ENCODE peak calls at places on chromosomes 4 and X, in ten cellular contexts. One of them, this sample, is unnamed.
A peak's percentile ranks its signal among the peaks of the same experiment; 100 is the strongest.

GRCh38 chrX:15864629-15865028 is 10.0 kb upstream of the AP1S2 start:
- DNase-seq in neural progenitor cell: no peak
- DNase-seq in NCI-H526 treated with DMSO at 0.1 percent for 48 hours: no peak
- DNase-seq in nephron progenitor cell: no peak
- DNase-seq in epithelial cell of esophagus: peak; percentile 89
- DNase-seq in activated naive CD8-positive, alpha-beta T cell treated with anti-CD3 and anti-CD28 coated beads, Interleukin-2, amount 10 ng/mL, durations not matched to agents 7 days and 5 days: no peak
- DNase-seq in NCI-H2081: no peak
- DNase-seq in stimulated activated CD4-positive, alpha-beta T cell treated with anti-CD3 and anti-CD28 coated beads, Interleukin-4, amount 100 ng/mL, for 48 hours: no peak
- DNase-seq in dermis blood vessel endothelial cell: no peak
- DNase-seq in NCI-H1105 treated with DMSO at 0.1 percent for 48 hours: no peak
- DNase-seq in this sample: no peak

GRCh38 chr4:183097251-183098079 is 1.6 kb upstream of the WWC2 start:
- DNase-seq in neural progenitor cell: peak; percentile 72
- DNase-seq in NCI-H526 treated with DMSO at 0.1 percent for 48 hours: no peak
- DNase-seq in nephron progenitor cell: peak; percentile 53
- DNase-seq in epithelial cell of esophagus: no peak
- DNase-seq in activated naive CD8-positive, alpha-beta T cell treated with anti-CD3 and anti-CD28 coated beads, Interleukin-2, amount 10 ng/mL, durations not matched to agents 7 days and 5 days: peak; percentile 35
- DNase-seq in NCI-H2081: no peak
- DNase-seq in stimulated activated CD4-positive, alpha-beta T cell treated with anti-CD3 and anti-CD28 coated beads, Interleukin-4, amount 100 ng/mL, for 48 hours: no peak
- DNase-seq in dermis blood vessel endothelial cell: no peak
- DNase-seq in NCI-H1105 treated with DMSO at 0.1 percent for 48 hours: no peak
- DNase-seq in this sample: no peak

GRCh38 chr4:107689912-107690587 is 30.0 kb downstream of the PAPSS1 start:
- DNase-seq in neural progenitor cell: no peak
- DNase-seq in NCI-H526 treated with DMSO at 0.1 percent for 48 hours: no peak
- DNase-seq in nephron progenitor cell: no peak
- DNase-seq in epithelial cell of esophagus: peak; percentile 95
- DNase-seq in activated naive CD8-positive, alpha-beta T cell treated with anti-CD3 and anti-CD28 coated beads, Interleukin-2, amount 10 ng/mL, durations not matched to agents 7 days and 5 days: no peak
- DNase-seq in NCI-H2081: no peak
- DNase-seq in stimulated activated CD4-positive, alpha-beta T cell treated with anti-CD3 and anti-CD28 coated beads, Interleukin-4, amount 100 ng/mL, for 48 hours: no peak
- DNase-seq in dermis blood vessel endothelial cell: peak; percentile 63
- DNase-seq in NCI-H1105 treated with DMSO at 0.1 percent for 48 hours: no peak
- DNase-seq in this sample: peak; percentile 31

GRCh38 chr4:116599859-116600258 is 485.5 kb downstream of the TRAM1L1 start:
- DNase-seq in neural progenitor cell: peak; percentile 18
- DNase-seq in NCI-H526 treated with DMSO at 0.1 percent for 48 hours: no peak
- DNase-seq in nephron progenitor cell: peak; percentile 13
- DNase-seq in epithelial cell of esophagus: no peak
- DNase-seq in activated naive CD8-positive, alpha-beta T cell treated with anti-CD3 and anti-CD28 coated beads, Interleukin-2, amount 10 ng/mL, durations not matched to agents 7 days and 5 days: no peak
- DNase-seq in NCI-H2081: no peak
- DNase-seq in stimulated activated CD4-positive, alpha-beta T cell treated with anti-CD3 and anti-CD28 coated beads, Interleukin-4, amount 100 ng/mL, for 48 hours: peak; percentile 8
- DNase-seq in dermis blood vessel endothelial cell: no peak
- DNase-seq in NCI-H1105 treated with DMSO at 0.1 percent for 48 hours: no peak
- DNase-seq in this sample: no peak

GRCh38 chr4:76083386-76083785 is 8.9 kb downstream of the ART3 start:
- DNase-seq in neural progenitor cell: no peak
- DNase-seq in NCI-H526 treated with DMSO at 0.1 percent for 48 hours: no peak
- DNase-seq in nephron progenitor cell: no peak
- DNase-seq in epithelial cell of esophagus: peak; percentile 74
- DNase-seq in activated naive CD8-positive, alpha-beta T cell treated with anti-CD3 and anti-CD28 coated beads, Interleukin-2, amount 10 ng/mL, durations not matched to agents 7 days and 5 days: no peak
- DNase-seq in NCI-H2081: no peak
- DNase-seq in stimulated activated CD4-positive, alpha-beta T cell treated with anti-CD3 and anti-CD28 coated beads, Interleukin-4, amount 100 ng/mL, for 48 hours: no peak
- DNase-seq in dermis blood vessel endothelial cell: no peak
- DNase-seq in NCI-H1105 treated with DMSO at 0.1 percent for 48 hours: no peak
- DNase-seq in this sample: no peak

GRCh38 chr4:149223659-149224058 is 592.0 kb downstream of the IQCM start:
- DNase-seq in neural progenitor cell: no peak
- DNase-seq in NCI-H526 treated with DMSO at 0.1 percent for 48 hours: no peak
- DNase-seq in nephron progenitor cell: no peak
- DNase-seq in epithelial cell of esophagus: peak; percentile 44
- DNase-seq in activated naive CD8-positive, alpha-beta T cell treated with anti-CD3 and anti-CD28 coated beads, Interleukin-2, amount 10 ng/mL, durations not matched to agents 7 days and 5 days: no peak
- DNase-seq in NCI-H2081: no peak
- DNase-seq in stimulated activated CD4-positive, alpha-beta T cell treated with anti-CD3 and anti-CD28 coated beads, Interleukin-4, amount 100 ng/mL, for 48 hours: no peak
- DNase-seq in dermis blood vessel endothelial cell: no peak
- DNase-seq in NCI-H1105 treated with DMSO at 0.1 percent for 48 hours: no peak
- DNase-seq in this sample: peak; percentile 45

GRCh38 chr4:153333874-153334273 is 10.6 kb upstream of the MND1 start:
- DNase-seq in neural progenitor cell: no peak
- DNase-seq in NCI-H526 treated with DMSO at 0.1 percent for 48 hours: no peak
- DNase-seq in nephron progenitor cell: no peak
- DNase-seq in epithelial cell of esophagus: no peak
- DNase-seq in activated naive CD8-positive, alpha-beta T cell treated with anti-CD3 and anti-CD28 coated beads, Interleukin-2, amount 10 ng/mL, durations not matched to agents 7 days and 5 days: no peak
- DNase-seq in NCI-H2081: no peak
- DNase-seq in stimulated activated CD4-positive, alpha-beta T cell treated with anti-CD3 and anti-CD28 coated beads, Interleukin-4, amount 100 ng/mL, for 48 hours: no peak
- DNase-seq in dermis blood vessel endothelial cell: no peak
- DNase-seq in NCI-H1105 treated with DMSO at 0.1 percent for 48 hours: no peak
- DNase-seq in this sample: no peak

GRCh38 chrX:154017766-154018517 is 1.8 kb downstream of the IRAK1 start:
- DNase-seq in neural progenitor cell: no peak
- DNase-seq in NCI-H526 treated with DMSO at 0.1 percent for 48 hours: no peak
- DNase-seq in nephron progenitor cell: no peak
- DNase-seq in epithelial cell of esophagus: no peak
- DNase-seq in activated naive CD8-positive, alpha-beta T cell treated with anti-CD3 and anti-CD28 coated beads, Interleukin-2, amount 10 ng/mL, durations not matched to agents 7 days and 5 days: no peak
- DNase-seq in NCI-H2081: no peak
- DNase-seq in stimulated activated CD4-positive, alpha-beta T cell treated with anti-CD3 and anti-CD28 coated beads, Interleukin-4, amount 100 ng/mL, for 48 hours: no peak
- DNase-seq in dermis blood vessel endothelial cell: no peak
- DNase-seq in NCI-H1105 treated with DMSO at 0.1 percent for 48 hours: no peak
- DNase-seq in this sample: no peak

GRCh38 chr4:141124224-141124623 is 9.0 kb downstream of the RNF150 start:
- DNase-seq in neural progenitor cell: no peak
- DNase-seq in NCI-H526 treated with DMSO at 0.1 percent for 48 hours: no peak
- DNase-seq in nephron progenitor cell: no peak
- DNase-seq in epithelial cell of esophagus: no peak
- DNase-seq in activated naive CD8-positive, alpha-beta T cell treated with anti-CD3 and anti-CD28 coated beads, Interleukin-2, amount 10 ng/mL, durations not matched to agents 7 days and 5 days: no peak
- DNase-seq in NCI-H2081: no peak
- DNase-seq in stimulated activated CD4-positive, alpha-beta T cell treated with anti-CD3 and anti-CD28 coated beads, Interleukin-4, amount 100 ng/mL, for 48 hours: no peak
- DNase-seq in dermis blood vessel endothelial cell: no peak
- DNase-seq in NCI-H1105 treated with DMSO at 0.1 percent for 48 hours: no peak
- DNase-seq in this sample: no peak

GRCh38 chr4:169270810-169271691 is at the start of gene SH3RF1:
- DNase-seq in neural progenitor cell: peak; percentile 92
- DNase-seq in NCI-H526 treated with DMSO at 0.1 percent for 48 hours: peak; percentile 63
- DNase-seq in nephron progenitor cell: peak; percentile 89
- DNase-seq in epithelial cell of esophagus: peak; percentile 89
- DNase-seq in activated naive CD8-positive, alpha-beta T cell treated with anti-CD3 and anti-CD28 coated beads, Interleukin-2, amount 10 ng/mL, durations not matched to agents 7 days and 5 days: peak; percentile 60
- DNase-seq in NCI-H2081: peak; percentile 66
- DNase-seq in stimulated activated CD4-positive, alpha-beta T cell treated with anti-CD3 and anti-CD28 coated beads, Interleukin-4, amount 100 ng/mL, for 48 hours: peak; percentile 18
- DNase-seq in dermis blood vessel endothelial cell: peak; percentile 93
- DNase-seq in NCI-H1105 treated with DMSO at 0.1 percent for 48 hours: peak; percentile 62
- DNase-seq in this sample: peak; percentile 91